ENCODE peak calls at places on chromosome 19, in six cellular contexts. U, B, E, J, Z and S are unnamed samples.

GRCh38 chr19:56690668-56691067 is 19.1 kb upstream of the ZNF835 start:
- DNase-seq in U (no peak), B (no peak), E (no peak), J (no peak), Z (no peak), S (no peak)

GRCh38 chr19:45348367-45349125 is 8.0 kb downstream of the KLC3 start:
- DNase-seq in U (no peak), B (no peak), E (no peak), J (no peak), Z (no peak), S (no peak)

GRCh38 chr19:14408641-14409120 is 10.5 kb downstream of the DDX39A start:
- DNase-seq in U (no peak), B (no peak), E (peak; percentile 43), J (no peak), Z (no peak), S (no peak)

GRCh38 chr19:14439014-14439413 is 5.9 kb downstream of the PKN1 start:
- DNase-seq in U (no peak), B (no peak), E (no peak), J (no peak), Z (no peak), S (no peak)

GRCh38 chr19:34926685-34927375 is at the start of gene ZNF30:
- DNase-seq in U (peak; percentile 97), B (peak; percentile 90), E (peak; percentile 87), J (peak; percentile 85), Z (peak; percentile 75), S (peak; percentile 47)

GRCh38 chr19:33177417-33177976 is 16.6 kb upstream of the LRP3 start:
- DNase-seq in U (peak; percentile 86), B (peak; percentile 70), E (no peak), J (peak; percentile 62), Z (no peak), S (no peak)

GRCh38 chr19:45117666-45118065 is 24.7 kb downstream of the PPP1R37 start:
- DNase-seq in U (no peak), B (peak; percentile 77), E (no peak), J (no peak), Z (no peak), S (no peak)

GRCh38 chr19:7562646-7563393 is 27.3 kb downstream of the PNPLA6 start:
- DNase-seq in U (no peak), B (no peak), E (no peak), J (no peak), Z (no peak), S (no peak)

GRCh38 chr19:41638624-41639023 is 11.8 kb upstream of the CEACAM4 start:
- DNase-seq in U (no peak), B (no peak), E (no peak), J (no peak), Z (no peak), S (no peak)

GRCh38 chr19:33879818-33880575 is 83.3 kb downstream of the KCTD15 start:
- DNase-seq in U (no peak), B (peak; percentile 51), E (no peak), J (peak; percentile 29), Z (no peak), S (no peak)

GRCh38 chr19:54316746-54317107 is 3.8 kb upstream of the LILRA5 start:
- DNase-seq in U (no peak), B (no peak), E (no peak), J (no peak), Z (no peak), S (no peak)
- TF ChIP-seq CTCF in U (no peak), B (no peak), E (no peak), J (no peak), Z (no peak), S (no peak)

GRCh38 chr19:53808710-53809125 is 15.4 kb downstream of the NLRP12 start:
- DNase-seq in U (peak; percentile 45), B (no peak), E (no peak), J (no peak), Z (no peak), S (no peak)
- TF ChIP-seq CTCF in U (peak; percentile 62), B (no peak), E (no peak), J (peak; percentile 63), Z (no peak), S (no peak)

DNA sequence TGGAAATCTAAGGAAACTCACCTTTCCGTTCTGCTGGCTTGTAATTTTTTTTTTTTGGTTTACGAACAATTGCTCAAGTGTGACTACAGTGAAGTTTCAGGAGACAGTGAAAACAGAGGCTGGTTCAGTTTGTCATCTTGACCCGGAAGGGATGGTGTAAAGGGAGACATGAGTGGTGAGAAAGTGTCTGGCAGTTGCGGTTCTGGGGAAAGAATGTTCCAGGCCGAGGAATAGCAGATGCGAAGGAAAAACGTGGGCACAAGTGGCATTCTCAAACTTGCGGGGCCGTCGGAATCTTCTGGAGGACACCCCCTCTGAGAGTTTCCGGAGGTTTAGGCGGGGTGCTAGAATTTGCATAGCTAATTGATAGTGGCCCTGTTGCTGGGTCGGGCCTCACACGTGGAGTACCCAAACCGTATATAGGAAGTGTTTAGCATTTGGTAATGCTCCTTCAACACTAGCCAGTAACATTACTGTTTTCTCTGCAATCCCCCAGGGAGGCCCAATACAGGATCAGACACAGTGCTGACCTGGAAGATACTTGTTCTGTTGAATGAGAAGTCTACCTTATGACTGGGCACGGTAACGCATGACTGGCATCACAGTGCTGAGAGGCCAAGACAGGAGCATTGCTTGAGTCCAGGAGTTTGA is 2.8 kb upstream of the TNFSF9 start:
- DNase-seq in U (no peak), B (no peak), E (peak; percentile 68), J (no peak), Z (no peak), S (no peak)
- TF ChIP-seq CTCF in U (no peak), B (no peak), E (no peak), J (no peak), Z (no peak), S (no peak)

GRCh38 chr19:3082331-3082730 is 11.8 kb upstream of the GNA11 start:
- DNase-seq in U (no peak), B (no peak), E (no peak), J (no peak), Z (no peak), S (no peak)

GRCh38 chr19:3083964-3084363 is 10.2 kb upstream of the GNA11 start:
- DNase-seq in U (no peak), B (no peak), E (no peak), J (no peak), Z (no peak), S (no peak)

GRCh38 chr19:3084943-3085342 is 9.2 kb upstream of the GNA11 start:
- DNase-seq in U (peak; percentile 75), B (no peak), E (no peak), J (no peak), Z (no peak), S (no peak)

GRCh38 chr19:3087769-3088168 is 6.4 kb upstream of the GNA11 start:
- DNase-seq in U (no peak), B (no peak), E (no peak), J (no peak), Z (no peak), S (no peak)
- TF ChIP-seq CTCF in U (no peak), B (no peak), E (no peak), J (no peak), Z (no peak), S (no peak)

GRCh38 chr19:485583-486236 is 10.6 kb upstream of the MADCAM1 start:
- DNase-seq in U (peak; percentile 74), B (peak; percentile 64), E (no peak), J (peak; percentile 68), Z (peak; percentile 66), S (no peak)

GRCh38 chr19:488505-489417 is 7.5 kb upstream of the MADCAM1 start:
- DNase-seq in U (peak; percentile 99), B (peak; percentile 98), E (peak; percentile 96), J (peak; percentile 91), Z (peak; percentile 88), S (peak; percentile 80)

GRCh38 chr19:492091-492531 is 4.2 kb upstream of the MADCAM1 start:
- DNase-seq in U (peak; percentile 33), B (no peak), E (peak; percentile 68), J (no peak), Z (no peak), S (no peak)

GRCh38 chr19:491146-491741 is 5.0 kb upstream of the MADCAM1 start:
- DNase-seq in U (peak; percentile 26), B (no peak), E (peak; percentile 50), J (no peak), Z (no peak), S (no peak)

DNA sequence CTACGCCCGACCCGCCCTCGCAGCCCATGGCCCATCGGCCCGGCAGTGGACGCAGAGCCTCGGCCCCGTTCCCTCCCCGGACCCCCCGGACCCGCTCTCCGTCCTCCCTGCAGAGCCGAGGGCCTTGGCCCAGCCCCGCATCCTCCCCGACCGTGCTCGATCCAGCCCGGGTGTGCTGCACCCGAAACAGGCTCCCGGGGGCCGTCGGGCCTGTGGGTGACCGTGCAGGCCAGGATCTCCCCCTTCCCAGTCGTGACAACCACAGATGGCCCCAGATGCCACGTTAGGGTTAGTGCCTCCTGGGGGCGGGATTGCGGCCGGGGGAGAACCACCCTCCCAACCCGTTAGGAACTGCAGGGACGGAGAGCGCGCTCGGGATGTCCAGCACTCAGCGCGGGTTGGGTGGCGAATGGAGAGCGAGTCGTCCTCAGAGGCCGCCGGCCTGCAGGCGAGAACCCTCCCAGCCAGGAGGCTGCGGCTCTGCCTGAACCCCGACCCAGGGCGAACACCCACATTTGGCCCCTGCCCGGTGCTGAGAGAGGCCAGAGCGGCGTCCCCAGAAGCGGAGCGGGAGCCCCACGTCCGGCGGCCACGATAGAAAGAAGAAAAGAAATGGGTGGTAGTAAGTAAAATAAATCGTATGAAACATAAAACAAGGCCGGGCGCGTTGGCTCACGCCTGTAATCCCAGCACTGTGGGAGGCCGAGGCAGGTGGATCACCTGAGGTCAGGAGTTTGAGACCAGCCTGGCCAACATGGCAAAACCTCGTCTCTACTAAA is 6.7 kb upstream of the MADCAM1 start:
- DNase-seq in U (peak; percentile 59), B (no peak), E (no peak), J (no peak), Z (no peak), S (no peak)
- TF ChIP-seq CTCF in U (no peak), B (no peak), E (no peak), J (no peak), Z (no peak), S (no peak)

GRCh38 chr19:18704054-18704453 is 20.6 kb downstream of the CRTC1 start:
- DNase-seq in U (no peak), B (no peak), E (no peak), J (no peak), Z (no peak), S (no peak)
- TF ChIP-seq CTCF in U (no peak), B (no peak), E (no peak), J (no peak), Z (no peak), S (no peak)

GRCh38 chr19:51824603-51825002 is 29.6 kb downstream of the FPR3 start:
- DNase-seq in U (no peak), B (no peak), E (peak; percentile 7), J (no peak), Z (no peak), S (no peak)

DNA sequence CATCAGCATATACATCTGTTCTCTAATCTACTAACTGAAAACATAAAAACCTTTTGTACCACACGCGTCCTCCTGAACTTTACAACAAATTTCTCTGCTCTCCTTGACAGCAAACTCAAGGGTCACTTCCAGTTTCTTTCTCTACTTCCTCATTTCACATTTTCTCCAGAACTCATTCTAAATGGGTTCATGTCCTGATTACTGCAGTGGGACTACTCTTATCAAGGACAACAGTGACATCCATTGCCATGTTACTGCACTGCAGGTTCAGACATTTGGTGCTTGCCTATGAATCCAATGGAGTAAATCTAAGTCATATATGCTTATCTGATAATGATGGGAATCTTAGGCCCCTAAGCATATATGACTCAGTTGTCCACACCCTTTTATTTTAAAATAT is 35.3 kb downstream of the FPR3 start:
- DNase-seq in U (no peak), B (no peak), E (no peak), J (no peak), Z (no peak), S (no peak)
- TF ChIP-seq CTCF in U (no peak), B (no peak), E (no peak), J (no peak), Z (no peak), S (no peak)